ENCODE peak calls at places on chromosomes 16 and 17, in six cellular contexts. One of them, this sample, is unnamed.

GRCh38 chr16:19810817-19811731 is 73.6 kb downstream of the GPRC5B start:
- DNase-seq in RPMI7951: peak; percentile 75
- DNase-seq in NCI-H1436 treated with DMSO at 0.1 percent for 48 hours: no peak
- DNase-seq in NCI-H2081 treated with DMSO at 0.1 percent for 48 hours: no peak
- DNase-seq in CD4-positive, alpha-beta T cell: no peak
- DNase-seq in fibroblast of mammary gland: peak; percentile 77
- DNase-seq in this sample: no peak

GRCh38 chr17:49210158-49211029 is at the start of the genes ABI3 and GNGT2:
- DNase-seq in RPMI7951: peak; percentile 51
- DNase-seq in NCI-H1436 treated with DMSO at 0.1 percent for 48 hours: no peak
- DNase-seq in NCI-H2081 treated with DMSO at 0.1 percent for 48 hours: no peak
- DNase-seq in CD4-positive, alpha-beta T cell: peak; percentile 40
- DNase-seq in fibroblast of mammary gland: peak; percentile 38
- DNase-seq in this sample: no peak

GRCh38 chr17:19264681-19265080 is 27.5 kb downstream of the EPN2 start:
- DNase-seq in RPMI7951: no peak
- DNase-seq in NCI-H1436 treated with DMSO at 0.1 percent for 48 hours: no peak
- DNase-seq in NCI-H2081 treated with DMSO at 0.1 percent for 48 hours: no peak
- DNase-seq in CD4-positive, alpha-beta T cell: no peak
- DNase-seq in fibroblast of mammary gland: no peak
- DNase-seq in this sample: no peak

GRCh38 chr17:76735006-76735405 is 2.1 kb downstream of the SRSF2 start:
- DNase-seq in RPMI7951: no peak
- DNase-seq in NCI-H1436 treated with DMSO at 0.1 percent for 48 hours: no peak
- DNase-seq in NCI-H2081 treated with DMSO at 0.1 percent for 48 hours: no peak
- DNase-seq in CD4-positive, alpha-beta T cell: no peak
- DNase-seq in fibroblast of mammary gland: peak; percentile 45
- DNase-seq in this sample: no peak

GRCh38 chr16:15485175-15485574 is 50.8 kb downstream of the BMERB1 start:
- DNase-seq in RPMI7951: no peak
- DNase-seq in NCI-H1436 treated with DMSO at 0.1 percent for 48 hours: no peak
- DNase-seq in NCI-H2081 treated with DMSO at 0.1 percent for 48 hours: no peak
- DNase-seq in CD4-positive, alpha-beta T cell: no peak
- DNase-seq in fibroblast of mammary gland: no peak
- DNase-seq in this sample: no peak

GRCh38 chr17:75617218-75617617 is 16.0 kb upstream of the SMIM5 start:
- DNase-seq in RPMI7951: no peak
- DNase-seq in NCI-H1436 treated with DMSO at 0.1 percent for 48 hours: no peak
- DNase-seq in NCI-H2081 treated with DMSO at 0.1 percent for 48 hours: no peak
- DNase-seq in CD4-positive, alpha-beta T cell: no peak
- DNase-seq in fibroblast of mammary gland: no peak
- DNase-seq in this sample: no peak

GRCh38 chr16:89096768-89097527 is 3.3 kb downstream of the ACSF3 start:
- DNase-seq in RPMI7951: no peak
- DNase-seq in NCI-H1436 treated with DMSO at 0.1 percent for 48 hours: no peak
- DNase-seq in NCI-H2081 treated with DMSO at 0.1 percent for 48 hours: no peak
- DNase-seq in CD4-positive, alpha-beta T cell: peak; percentile 33
- DNase-seq in fibroblast of mammary gland: no peak
- DNase-seq in this sample: no peak

GRCh38 chr17:60173304-60173807 is 23.6 kb downstream of the CA4 start:
- DNase-seq in RPMI7951: no peak
- DNase-seq in NCI-H1436 treated with DMSO at 0.1 percent for 48 hours: peak; percentile 24
- DNase-seq in NCI-H2081 treated with DMSO at 0.1 percent for 48 hours: no peak
- DNase-seq in CD4-positive, alpha-beta T cell: no peak
- DNase-seq in fibroblast of mammary gland: peak; percentile 73
- DNase-seq in this sample: no peak

GRCh38 chr17:80441133-80441578 is 26.2 kb downstream of the ENDOV start:
- DNase-seq in RPMI7951: peak; percentile 35
- DNase-seq in NCI-H1436 treated with DMSO at 0.1 percent for 48 hours: no peak
- DNase-seq in NCI-H2081 treated with DMSO at 0.1 percent for 48 hours: no peak
- DNase-seq in CD4-positive, alpha-beta T cell: peak; percentile 47
- DNase-seq in fibroblast of mammary gland: peak; percentile 28
- DNase-seq in this sample: peak; percentile 14

GRCh38 chr17:80969030-80969673 is 22.5 kb upstream of the CHMP6 start:
- DNase-seq in RPMI7951: no peak
- DNase-seq in NCI-H1436 treated with DMSO at 0.1 percent for 48 hours: no peak
- DNase-seq in NCI-H2081 treated with DMSO at 0.1 percent for 48 hours: no peak
- DNase-seq in CD4-positive, alpha-beta T cell: no peak
- DNase-seq in fibroblast of mammary gland: no peak
- DNase-seq in this sample: no peak

GRCh38 chr17:28045304-28045703 is 2.8 kb downstream of the NLK start:
- DNase-seq in RPMI7951: no peak
- DNase-seq in NCI-H1436 treated with DMSO at 0.1 percent for 48 hours: no peak
- DNase-seq in NCI-H2081 treated with DMSO at 0.1 percent for 48 hours: no peak
- DNase-seq in CD4-positive, alpha-beta T cell: no peak
- DNase-seq in fibroblast of mammary gland: no peak
- DNase-seq in this sample: no peak

GRCh38 chr16:69404275-69404805 is 18.5 kb upstream of the TERF2 start:
- DNase-seq in RPMI7951: peak; percentile 93
- DNase-seq in NCI-H1436 treated with DMSO at 0.1 percent for 48 hours: no peak
- DNase-seq in NCI-H2081 treated with DMSO at 0.1 percent for 48 hours: no peak
- DNase-seq in CD4-positive, alpha-beta T cell: no peak
- DNase-seq in fibroblast of mammary gland: no peak
- DNase-seq in this sample: no peak

This sample was measured in NCI-H1417 treated with DMSO at 0.1 percent for 48 hours.